ENCODE peak calls at places on chromosomes 1 and 21, in ten cellular contexts. M, W, G, D, T, F, C, I, A and N are unnamed samples.

GRCh38 chr1:33327587-33328325 is 6.9 kb upstream of the A3GALT2 start:
- DNase-seq in M (peak; percentile 41), W (peak; percentile 99), G (no peak), D (no peak), T (peak; percentile 35), F (no peak), C (peak; percentile 87), I (peak; percentile 62), A (peak; percentile 84), N (peak; percentile 73)

GRCh38 chr1:32361308-32361673 is 994 bp downstream of the FAM229A start:
- DNase-seq in M (peak; percentile 25), W (no peak), G (no peak), D (no peak), T (no peak), F (no peak), C (no peak), I (no peak), A (no peak), N (no peak)

GRCh38 chr1:92877792-92878191 is 46.0 kb downstream of the RPL5 start:
- DNase-seq in M (no peak), W (peak; percentile 46), G (no peak), D (no peak), T (no peak), F (no peak), C (no peak), I (no peak), A (no peak), N (no peak)

GRCh38 chr1:35202048-35202719 is 9.2 kb upstream of the SFPQ start:
- DNase-seq in M (peak; percentile 58), W (peak; percentile 82), G (peak; percentile 69), D (peak; percentile 79), T (peak; percentile 72), F (peak; percentile 55), C (peak; percentile 84), I (peak; percentile 82), A (peak; percentile 24), N (peak; percentile 64)

GRCh38 chr1:37680933-37681332 is 11.4 kb upstream of the CDCA8 start:
- DNase-seq in M (no peak), W (no peak), G (no peak), D (no peak), T (no peak), F (no peak), C (no peak), I (no peak), A (no peak), N (no peak)

GRCh38 chr1:3895951-3896325 is 4.1 kb downstream of the C1orf174 start:
- DNase-seq in M (no peak), W (no peak), G (no peak), D (no peak), T (no peak), F (no peak), C (no peak), I (no peak), A (no peak), N (peak; percentile 23)

GRCh38 chr1:6800728-6801127 is 15.5 kb downstream of the CAMTA1 start:
- DNase-seq in M (no peak), W (peak; percentile 84), G (no peak), D (no peak), T (no peak), F (no peak), C (no peak), I (no peak), A (no peak), N (no peak)

GRCh38 chr1:153260980-153261792 is 1.7 kb downstream of the LORICRIN start:
- DNase-seq in M (peak; percentile 40), W (no peak), G (no peak), D (no peak), T (no peak), F (peak; percentile 18), C (peak; percentile 69), I (peak; percentile 19), A (no peak), N (peak; percentile 21)

GRCh38 chr21:34243562-34243961 is 120.2 kb upstream of the KCNE2 start:
- DNase-seq in M (no peak), W (peak; percentile 11), G (peak; percentile 5), D (peak; percentile 19), T (peak; percentile 16), F (no peak), C (no peak), I (peak; percentile 40), A (no peak), N (no peak)

GRCh38 chr1:165327538-165327937 is 29.0 kb downstream of the LMX1A start:
- DNase-seq in M (no peak), W (no peak), G (no peak), D (no peak), T (no peak), F (no peak), C (no peak), I (no peak), A (no peak), N (no peak)

GRCh38 chr21:16554522-16554921 is 824.7 kb downstream of the USP25 start:
- DNase-seq in M (no peak), W (no peak), G (no peak), D (no peak), T (no peak), F (no peak), C (no peak), I (no peak), A (no peak), N (peak; percentile 23)

GRCh38 chr1:224852901-224853568 is 76.4 kb upstream of the DNAH14 start:
- DNase-seq in M (no peak), W (peak; percentile 67), G (peak; percentile 15), D (peak; percentile 66), T (no peak), F (no peak), C (no peak), I (peak; percentile 30), A (no peak), N (no peak)

GRCh38 chr1:218281285-218281684 is 3.8 kb upstream of the RRP15 start:
- DNase-seq in M (no peak), W (no peak), G (peak; percentile 14), D (no peak), T (no peak), F (no peak), C (no peak), I (no peak), A (no peak), N (no peak)

GRCh38 chr1:238136265-238136664 is 245.5 kb upstream of the ZP4 start:
- DNase-seq in M (no peak), W (no peak), G (no peak), D (no peak), T (no peak), F (no peak), C (no peak), I (no peak), A (no peak), N (no peak)

GRCh38 chr1:1889847-1890505 is 911 bp downstream of the GNB1 start:
- DNase-seq in M (no peak), W (peak; percentile 37), G (no peak), D (no peak), T (peak; percentile 52), F (peak; percentile 51), C (no peak), I (peak; percentile 55), A (no peak), N (peak; percentile 86)

GRCh38 chr1:36151845-36152203 is 2.5 kb upstream of the TRAPPC3 start:
- DNase-seq in M (peak; percentile 47), W (no peak), G (no peak), D (no peak), T (peak; percentile 61), F (peak; percentile 81), C (no peak), I (no peak), A (no peak), N (no peak)

GRCh38 chr1:112508242-112509004 is at the start of gene WNT2B:
- DNase-seq in M (no peak), W (no peak), G (peak; percentile 6), D (no peak), T (peak; percentile 49), F (peak; percentile 35), C (no peak), I (no peak), A (no peak), N (no peak)

GRCh38 chr1:201751872-201752271 is 77.1 kb upstream of the IPO9 start:
- DNase-seq in M (no peak), W (peak; percentile 49), G (peak; percentile 58), D (no peak), T (no peak), F (no peak), C (no peak), I (no peak), A (no peak), N (no peak)

GRCh38 chr1:201949491-201949890 is 3.1 kb upstream of the LMOD1 start:
- DNase-seq in M (no peak), W (no peak), G (no peak), D (no peak), T (no peak), F (no peak), C (no peak), I (no peak), A (no peak), N (no peak)

GRCh38 chr1:62509028-62509427 is 72.2 kb downstream of the USP1 start:
- DNase-seq in M (no peak), W (no peak), G (peak; percentile 19), D (no peak), T (peak; percentile 17), F (no peak), C (no peak), I (no peak), A (no peak), N (no peak)
- TF ChIP-seq POLR2A in M (no peak), W (no peak), G (no peak), D (no peak), T (no peak), F (no peak), C (no peak), I (no peak), A (no peak), N (no peak)

GRCh38 chr1:15254521-15254920 is 7.5 kb downstream of the FHAD1 start:
- DNase-seq in M (no peak), W (no peak), G (no peak), D (no peak), T (no peak), F (no peak), C (no peak), I (no peak), A (no peak), N (no peak)
- H3K27me3 ChIP-seq in M (no peaks in the 10 kb centered on the region), W (peaks cover 18% of the 10 kb centered on the region), G (peaks cover 35% of the 10 kb centered on the region), D (no peaks in the 10 kb centered on the region), T (no peaks in the 10 kb centered on the region), F (no peaks in the 10 kb centered on the region), C (no peaks in the 10 kb centered on the region), I (no peaks in the 10 kb centered on the region), A (peaks cover 8% of the 10 kb centered on the region), N (no peaks in the 10 kb centered on the region)

GRCh38 chr1:221694109-221694508 is 47.8 kb downstream of the DUSP10 start:
- DNase-seq in M (no peak), W (no peak), G (no peak), D (no peak), T (no peak), F (no peak), C (no peak), I (no peak), A (no peak), N (no peak)
- TF ChIP-seq POLR2A in M (no peak), W (no peak), G (no peak), D (no peak), T (no peak), F (no peak), C (no peak), I (no peak), A (no peak), N (no peak)

DNA sequence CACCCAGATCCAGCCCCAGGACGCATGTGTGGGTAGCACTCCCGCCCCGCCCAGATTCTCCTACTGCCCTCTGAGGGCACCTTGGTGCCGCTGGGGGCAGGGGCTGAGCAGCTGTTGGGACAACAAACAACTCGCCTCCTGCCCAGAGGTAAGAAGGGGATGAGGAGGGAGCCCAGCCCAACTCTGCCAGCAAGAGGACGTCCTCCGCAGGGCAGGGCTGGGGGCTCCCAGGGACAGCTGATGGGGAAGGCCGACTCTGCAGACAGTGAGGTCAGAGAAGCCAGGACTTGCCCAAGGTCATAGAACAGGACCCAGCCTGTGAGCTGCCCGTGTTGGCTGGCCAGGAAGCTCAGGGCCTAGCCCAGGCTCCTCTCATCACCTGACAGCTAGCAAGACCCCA is 18.8 kb downstream of the RAP1GAP start:
- DNase-seq in M (no peak), W (no peak), G (no peak), D (no peak), T (no peak), F (no peak), C (no peak), I (no peak), A (no peak), N (no peak)
- H3K27me3 ChIP-seq in M (no peaks in the 10 kb centered on the region), W (peaks cover 56% of the 10 kb centered on the region), G (no peaks in the 10 kb centered on the region), D (no peaks in the 10 kb centered on the region), T (peaks cover 43% of the 10 kb centered on the region), F (no peaks in the 10 kb centered on the region), C (peaks cover 20% of the 10 kb centered on the region), I (no peaks in the 10 kb centered on the region), A (peaks cover 28% of the 10 kb centered on the region), N (no peaks in the 10 kb centered on the region)